ENCODE peak calls at places on chromosome 4, in four cellular contexts. C is thoracic aorta, U is ovary, B is Peyer's patch. L is an unnamed sample. For H3K36me3, the result is how much of the 10 kb centered on the place peaks cover.

GRCh38 chr4:54783402-54784110 is 125.8 kb downstream of the KIT start:
- DNase-seq in C (no peak), U (no peak), B (no peak), L (no peak)

GRCh38 chr4:185238261-185238681 is 28.9 kb downstream of the SNX25 start:
- DNase-seq in C (no peak), U (no peak), B (no peak), L (no peak)

GRCh38 chr4:132593717-132594400 is 555.2 kb upstream of the PCDH10 start:
- DNase-seq in C (no peak), U (no peak), B (no peak), L (no peak)

GRCh38 chr4:53573696-53574095 is 17.6 kb downstream of the LNX1 start:
- DNase-seq in C (no peak), U (no peak), B (no peak), L (no peak)

GRCh38 chr4:156294577-156294976 is 340.9 kb upstream of the CTSO start:
- DNase-seq in C (no peak), U (no peak), B (no peak), L (peak)

GRCh38 chr4:145279122-145279960 is 99.0 kb upstream of the OTUD4 start:
- DNase-seq in C (no peak), U (no peak), B (no peak), L (no peak)

GRCh38 chr4:13483142-13484044 is 747 bp downstream of the RAB28 start:
- DNase-seq in C (peak), U (no peak), B (no peak), L (no peak)

GRCh38 chr4:2402053-2402452 is 16.4 kb downstream of the ZFYVE28 start:
- DNase-seq in C (no peak), U (peak), B (peak), L (no peak)

GRCh38 chr4:83075696-83076095 is 38.8 kb downstream of the PLAC8 start:
- DNase-seq in C (no peak), U (no peak), B (no peak), L (no peak)

GRCh38 chr4:122826596-122827257 is at the start of gene FGF2:
- DNase-seq in C (peak), U (peak), B (peak), L (peak)

GRCh38 chr4:13893221-13893620 is 265.7 kb upstream of the BOD1L1 start:
- DNase-seq in C (no peak), U (no peak), B (no peak), L (no peak)

GRCh38 chr4:153638011-153638410 is 46.1 kb upstream of the TLR2 start:
- DNase-seq in C (no peak), U (no peak), B (no peak), L (no peak)

GRCh38 chr4:105828074-105828473 is 67.2 kb upstream of the NPNT start:
- DNase-seq in C (no peak), U (no peak), B (no peak), L (no peak)

GRCh38 chr4:56134272-56134671 is 185.5 kb downstream of the CEP135 start:
- DNase-seq in C (no peak), U (no peak), B (no peak), L (no peak)

GRCh38 chr4:149534779-149535178 is 280.9 kb downstream of the IQCM start:
- DNase-seq in C (no peak), U (no peak), B (no peak), L (no peak)

GRCh38 chr4:102551946-102552575 is 50.9 kb downstream of the NFKB1 start:
- DNase-seq in C (no peak), U (no peak), B (no peak), L (no peak)

GRCh38 chr4:44583393-44583792 is 68.0 kb downstream of the YIPF7 start:
- DNase-seq in C (no peak), U (no peak), B (no peak), L (no peak)

GRCh38 chr4:80225628-80226027 is 28.3 kb downstream of the PRDM8 start:
- DNase-seq in C (no peak), U (no peak), B (no peak), L (no peak)

GRCh38 chr4:85726555-85726954 is 251.6 kb downstream of the ARHGAP24 start:
- DNase-seq in C (no peak), U (no peak), B (no peak), L (no peak)

GRCh38 chr4:85806346-85806745 is 331.4 kb downstream of the ARHGAP24 start:
- DNase-seq in C (no peak), U (no peak), B (no peak), L (no peak)

GRCh38 chr4:82031386-82031785 is 342.4 kb downstream of the HNRNPD start:
- DNase-seq in C (no peak), U (no peak), B (no peak), L (no peak)

GRCh38 chr4:38694330-38694729 is 30.3 kb downstream of the KLF3 start:
- DNase-seq in C (no peak), U (no peak), B (no peak), L (no peak)

GRCh38 chr4:151991001-151991883 is 230.4 kb upstream of the GATB start:
- DNase-seq in C (no peak), U (no peak), B (no peak), L (no peak)

GRCh38 chr4:151990201-151990600 is 229.4 kb upstream of the GATB start:
- DNase-seq in C (no peak), U (no peak), B (no peak), L (no peak)

GRCh38 chr4:151992301-151992700 is 231.5 kb upstream of the GATB start:
- DNase-seq in C (no peak), U (no peak), B (no peak), L (no peak)

GRCh38 chr4:151992755-151993154 is 231.9 kb upstream of the GATB start:
- DNase-seq in C (no peak), U (no peak), B (no peak), L (no peak)

GRCh38 chr4:151991884-151992166 is 231.0 kb upstream of the GATB start:
- DNase-seq in C (no peak), U (no peak), B (no peak), L (no peak)
- H3K4me3 ChIP-seq in C (no peak), U (no peak), B (no peak), L (no peak)

GRCh38 chr4:752196-752861 is 46.7 kb downstream of the PCGF3 start:
- DNase-seq in C (no peak), U (no peak), B (no peak), L (no peak)
- H3K36me3 ChIP-seq in C (half or more), U (under half), B (under half), L (under half)

GRCh38 chr4:11418610-11419009 is 10.1 kb downstream of the HS3ST1 start:
- DNase-seq in C (no peak), U (no peak), B (no peak), L (no peak)
- H3K4me3 ChIP-seq in C (no peak), U (no peak), B (no peak), L (no peak)

GRCh38 chr4:126395661-126396060 is 1080.9 kb downstream of the FAT4 start:
- DNase-seq in C (no peak), U (no peak), B (no peak), L (no peak)

GRCh38 chr4:126396121-126396520 is 1081.4 kb downstream of the FAT4 start:
- DNase-seq in C (no peak), U (no peak), B (no peak), L (no peak)

DNA sequence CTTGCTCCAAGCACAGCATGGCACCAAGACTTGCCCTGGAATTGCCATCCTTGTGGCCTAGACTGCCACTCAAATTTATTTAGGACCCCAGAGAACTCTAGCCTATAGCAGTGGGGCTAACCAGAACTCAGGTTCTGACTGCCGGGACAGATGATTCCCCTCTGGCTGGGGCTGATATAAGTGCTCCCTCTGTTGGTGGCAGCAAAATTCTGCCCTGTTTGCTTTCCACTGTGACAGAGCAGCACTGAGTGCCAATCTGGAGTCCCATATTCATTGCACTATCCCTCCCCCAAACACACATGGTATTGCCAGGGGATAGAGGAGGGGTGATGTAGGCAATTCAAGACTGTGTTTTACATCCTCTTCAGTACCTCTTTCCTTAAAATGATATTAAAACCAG is 1081.9 kb downstream of the FAT4 start:
- DNase-seq in C (no peak), U (no peak), B (no peak), L (no peak)
- H3K36me3 ChIP-seq in C (under half), U (under half), B (under half), L (under half)

GRCh38 chr4:182874158-182874855 is 42.9 kb downstream of the DCTD start:
- DNase-seq in C (no peak), U (no peak), B (no peak), L (no peak)
- H3K4me3 ChIP-seq in C (no peak), U (no peak), B (no peak), L (no peak)

DNA sequence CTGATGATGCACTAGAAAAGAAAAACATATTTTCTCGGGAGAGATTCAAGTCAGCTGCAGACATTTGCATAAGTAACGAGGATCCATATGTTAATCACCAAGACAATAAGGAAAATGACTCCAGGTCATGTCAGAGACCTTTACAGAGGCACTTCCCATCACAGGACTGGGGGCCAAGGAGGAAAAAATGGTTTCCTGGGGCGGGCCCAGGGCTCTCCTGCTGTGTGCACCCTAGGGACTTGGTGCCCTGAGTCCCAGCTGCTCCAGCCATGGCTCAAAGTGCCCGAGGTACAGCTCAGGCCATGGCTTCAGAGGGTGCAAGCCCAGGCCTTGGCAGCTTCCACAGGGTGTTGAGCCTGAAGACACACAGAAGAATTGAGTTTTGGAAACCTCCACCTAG is 415.4 kb upstream of the FRG1 start:
- DNase-seq in C (no peak), U (no peak), B (no peak), L (no peak)
- H3K36me3 ChIP-seq in C (under half), U (under half), B (under half), L (under half)

DNA sequence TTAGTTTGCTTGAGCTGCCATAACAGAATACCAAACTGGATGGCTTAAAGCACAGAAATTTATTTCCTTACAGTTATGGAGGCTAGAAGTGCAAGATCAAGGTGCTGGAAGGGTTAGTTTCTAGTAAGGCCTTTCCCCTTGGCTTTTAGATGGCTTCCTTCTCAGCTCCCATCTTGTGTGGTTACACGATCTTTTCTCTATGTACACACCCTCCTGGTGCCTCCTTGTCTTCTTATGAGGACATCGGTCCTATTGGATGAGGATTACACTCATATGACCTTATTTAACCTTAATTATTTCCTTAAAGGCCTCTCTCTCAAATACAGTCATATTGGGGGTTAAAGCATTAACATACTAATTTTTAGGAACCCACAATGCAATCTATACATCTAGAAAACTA is 787.9 kb upstream of the GALNTL6 start:
- DNase-seq in C (no peak), U (no peak), B (no peak), L (no peak)
- H3K4me3 ChIP-seq in C (no peak), U (no peak), B (no peak), L (no peak)

GRCh38 chr4:5742388-5742787 is 31.4 kb downstream of the EVC start:
- DNase-seq in C (no peak), U (no peak), B (no peak), L (no peak)
- H3K36me3 ChIP-seq in C (under half), U (under half), B (under half), L (under half)

GRCh38 chr4:150884625-150885024 is 130.5 kb downstream of the LRBA start:
- DNase-seq in C (no peak), U (no peak), B (no peak), L (no peak)
- H3K4me3 ChIP-seq in C (no peak), U (no peak), B (no peak), L (no peak)

L was measured in GM06990.